ENCODE peak calls at places on chromosomes 6 and 20, in eight cellular contexts. Q, Z, M, T, J, U, Y and A are unnamed samples.

GRCh38 chr20:63574156-63574828 is at the start of gene HELZ2:
- DNase-seq in Q (peak), Z (peak), M (peak), T (peak), J (peak), U (peak), Y (peak), A (peak)

GRCh38 chr6:119347466-119348307 is 1.9 kb downstream of the MAN1A1 start:
- DNase-seq in Q (peak), Z (peak), M (peak), T (peak), J (no peak), U (peak), Y (peak), A (no peak)

GRCh38 chr6:146028250-146028789 is 542 bp upstream of the GRM1 start:
- DNase-seq in Q (peak), Z (peak), M (peak), T (no peak), J (peak), U (peak), Y (peak), A (no peak)

GRCh38 chr20:13221673-13222318 is 722 bp downstream of the ISM1 start:
- DNase-seq in Q (peak), Z (peak), M (peak), T (no peak), J (peak), U (peak), Y (peak), A (peak)

GRCh38 chr6:80287607-80288006 is 181.1 kb downstream of the BCKDHB start:
- DNase-seq in Q (peak), Z (no peak), M (no peak), T (no peak), J (no peak), U (no peak), Y (no peak), A (no peak)

GRCh38 chr20:20606046-20606445 is 106.4 kb downstream of the RALGAPA2 start:
- DNase-seq in Q (no peak), Z (no peak), M (no peak), T (peak), J (no peak), U (no peak), Y (no peak), A (no peak)

GRCh38 chr20:39049684-39050554 is 87.8 kb downstream of the DHX35 start:
- DNase-seq in Q (peak), Z (peak), M (peak), T (no peak), J (peak), U (peak), Y (peak), A (peak)

GRCh38 chr6:150191809-150192208 is 49.0 kb downstream of the PPP1R14C start:
- DNase-seq in Q (no peak), Z (no peak), M (no peak), T (no peak), J (no peak), U (no peak), Y (no peak), A (no peak)

GRCh38 chr20:2742934-2743559 is 50.5 kb downstream of the EBF4 start:
- DNase-seq in Q (peak), Z (peak), M (peak), T (peak), J (peak), U (peak), Y (peak), A (no peak)

GRCh38 chr6:142926494-142927273 is 18.3 kb downstream of the HIVEP2 start:
- DNase-seq in Q (peak), Z (peak), M (peak), T (no peak), J (peak), U (peak), Y (no peak), A (peak)

GRCh38 chr6:28742668-28743270 is 181.0 kb downstream of the TRIM27 start:
- DNase-seq in Q (no peak), Z (peak), M (no peak), T (no peak), J (peak), U (no peak), Y (peak), A (no peak)

GRCh38 chr6:126041516-126042447 is 55.4 kb downstream of the TRMT11 start:
- DNase-seq in Q (no peak), Z (no peak), M (no peak), T (no peak), J (peak), U (no peak), Y (no peak), A (no peak)

GRCh38 chr20:24389686-24390085 is 79.7 kb upstream of the SYNDIG1 start:
- DNase-seq in Q (no peak), Z (no peak), M (peak), T (no peak), J (no peak), U (peak), Y (peak), A (peak)

GRCh38 chr6:99603421-99604160 is 3.0 kb upstream of the PRDM13 start:
- DNase-seq in Q (peak), Z (peak), M (no peak), T (no peak), J (no peak), U (no peak), Y (no peak), A (no peak)